ENCODE peak calls at places on chromosomes 12 and 14, in eight cellular contexts. I is naive thymus-derived CD8-positive, alpha-beta T cell; Z is BJ; U is Caki2; R is HEK293T; G is GM04504; X is RCC 7860; K is AG08396. F is an unnamed sample.

GRCh38 chr12:57751432-57751787 is 700 bp downstream of the CDK4 start:
- DNase-seq in K (no peak), X (no peak), I (no peak), R (no peak), G (no peak), U (no peak), Z (no peak), F (no peak)

GRCh38 chr12:72315858-72316257 is 43.7 kb downstream of the TRHDE start:
- DNase-seq in R (no peak), Z (no peak), U (no peak), G (no peak), K (no peak), I (no peak), X (no peak), F (no peak)

GRCh38 chr12:50257226-50258166 is 25.8 kb downstream of the LIMA1 start:
- DNase-seq in G (no peak), X (no peak), I (no peak), R (no peak), U (no peak), Z (no peak), K (no peak), F (peak; percentile 69)

GRCh38 chr12:2179953-2180736 is 127.4 kb downstream of the CACNA1C start:
- DNase-seq in R (no peak), G (peak; percentile 88), Z (peak; percentile 79), K (peak; percentile 87), I (no peak), X (peak; percentile 53), U (peak; percentile 48), F (peak; percentile 90)

GRCh38 chr14:59428581-59429012 is 36.6 kb downstream of the GPR135 start:
- DNase-seq in K (no peak), X (no peak), G (peak; percentile 18), R (no peak), I (no peak), U (no peak), Z (no peak), F (no peak)

GRCh38 chr12:78684419-78684818 is 180.2 kb upstream of the SYT1 start:
- DNase-seq in X (no peak), U (no peak), R (no peak), I (no peak), Z (no peak), G (no peak), K (no peak), F (no peak)

GRCh38 chr14:105229099-105229655 is 19.2 kb upstream of the BTBD6 start:
- DNase-seq in K (no peak), G (no peak), U (no peak), I (no peak), R (no peak), X (no peak), Z (no peak), F (no peak)

GRCh38 chr12:111424793-111425251 is 19.1 kb downstream of the SH2B3 start:
- DNase-seq in X (no peak), G (no peak), K (no peak), U (no peak), I (no peak), Z (no peak), R (no peak), F (no peak)

GRCh38 chr14:82565825-82566224 is 1032.2 kb upstream of the SEL1L start:
- DNase-seq in R (no peak), G (no peak), U (no peak), Z (no peak), X (no peak), K (no peak), I (no peak), F (no peak)

GRCh38 chr12:114384746-114385145 is 21.2 kb downstream of the TBX5 start:
- DNase-seq in I (no peak), G (peak; percentile 52), X (no peak), Z (peak; percentile 69), U (no peak), K (no peak), R (no peak), F (no peak)

GRCh38 chr12:128245106-128245505 is 21.9 kb upstream of the TMEM132C start:
- DNase-seq in Z (no peak), U (no peak), K (no peak), I (no peak), X (no peak), G (no peak), R (no peak), F (no peak)

GRCh38 chr14:72017290-72017689 is 85.1 kb downstream of the RGS6 start:
- DNase-seq in K (no peak), U (no peak), G (no peak), R (no peak), Z (no peak), X (no peak), I (no peak), F (no peak)

GRCh38 chr12:65280306-65280705 is 1.8 kb downstream of the MSRB3 start:
- DNase-seq in X (no peak), Z (no peak), G (no peak), K (no peak), U (no peak), R (no peak), I (no peak), F (no peak)

GRCh38 chr12:122867701-122868461 is 28.0 kb downstream of the VPS37B start:
- DNase-seq in K (no peak), I (no peak), R (peak; percentile 31), X (peak; percentile 5), U (no peak), Z (no peak), G (no peak), F (no peak)

GRCh38 chr12:113318900-113319628 is 15.8 kb downstream of the SLC8B1 start:
- DNase-seq in U (no peak), R (no peak), G (no peak), I (no peak), Z (no peak), X (no peak), K (no peak), F (no peak)

GRCh38 chr14:106844608-106845285 is 1318.4 kb downstream of the TMEM121 start:
- DNase-seq in R (no peak), K (no peak), U (peak; percentile 43), X (peak; percentile 8), Z (no peak), G (no peak), I (peak; percentile 58), F (peak; percentile 53)

GRCh38 chr12:3920378-3921141 is 47.4 kb upstream of the PARP11 start:
- DNase-seq in U (peak; percentile 79), I (no peak), Z (no peak), R (peak; percentile 18), G (no peak), X (no peak), K (no peak), F (no peak)

GRCh38 chr12:47990351-47991105 is 13.7 kb downstream of the COL2A1 start:
- DNase-seq in X (no peak), R (no peak), Z (no peak), I (peak; percentile 60), G (no peak), U (no peak), K (no peak), F (peak; percentile 15)

GRCh38 chr12:92035477-92035876 is 110.2 kb downstream of the BTG1 start:
- DNase-seq in K (no peak), G (no peak), X (no peak), R (no peak), Z (no peak), U (no peak), I (no peak), F (no peak)

GRCh38 chr14:46147486-46147885 is 504.1 kb downstream of the RPL10L start:
- DNase-seq in R (no peak), U (no peak), G (no peak), Z (no peak), X (no peak), I (no peak), K (no peak), F (no peak)

GRCh38 chr12:116368196-116369194 is 91.0 kb upstream of the MED13L start:
- DNase-seq in R (no peak), G (no peak), Z (no peak), I (no peak), U (peak; percentile 91), X (no peak), K (no peak), F (no peak)

GRCh38 chr14:61177279-61178225 is 103.6 kb downstream of the TMEM30B start:
- DNase-seq in K (no peak), X (peak; percentile 64), G (no peak), Z (no peak), R (no peak), U (peak; percentile 71), I (no peak), F (no peak)